ENCODE peak calls at places on chromosomes 2 and 18, in ten cellular contexts. One of them, this sample, is unnamed.

GRCh38 chr2:88639865-88640264 is 12.6 kb upstream of the EIF2AK3 start:
- DNase-seq in SJCRH30: no peak
- DNase-seq in Caco-2: no peak
- DNase-seq in HCT116: no peak
- DNase-seq in aorta: no peak
- DNase-seq in IMR-90: no peak
- DNase-seq in brain microvascular endothelial cell: no peak
- DNase-seq in NT2/D1: no peak
- DNase-seq in ovary: no peak
- DNase-seq in right lobe of liver: no peak
- DNase-seq in this sample: no peak

GRCh38 chr18:35282353-35282752 is 7.7 kb downstream of the ZSCAN30 start:
- DNase-seq in right lobe of liver: no peak
- DNase-seq in IMR-90: peak
- DNase-seq in Caco-2: no peak
- DNase-seq in ovary: no peak
- DNase-seq in HCT116: no peak
- DNase-seq in NT2/D1: no peak
- DNase-seq in SJCRH30: no peak
- DNase-seq in brain microvascular endothelial cell: peak
- DNase-seq in aorta: no peak
- DNase-seq in this sample: no peak

GRCh38 chr2:236249066-236249465 is 15.1 kb downstream of the ASB18 start:
- DNase-seq in SJCRH30: no peak
- DNase-seq in ovary: no peak
- DNase-seq in right lobe of liver: no peak
- DNase-seq in brain microvascular endothelial cell: no peak
- DNase-seq in HCT116: no peak
- DNase-seq in Caco-2: no peak
- DNase-seq in IMR-90: no peak
- DNase-seq in NT2/D1: no peak
- DNase-seq in aorta: no peak
- DNase-seq in this sample: no peak

GRCh38 chr2:229714080-229714735 is at the start of gene DNER:
- DNase-seq in IMR-90: no peak
- DNase-seq in brain microvascular endothelial cell: no peak
- DNase-seq in HCT116: no peak
- DNase-seq in SJCRH30: peak
- DNase-seq in Caco-2: no peak
- DNase-seq in NT2/D1: no peak
- DNase-seq in right lobe of liver: peak
- DNase-seq in aorta: no peak
- DNase-seq in ovary: no peak
- DNase-seq in this sample: peak

GRCh38 chr2:45345331-45346305 is 265.4 kb downstream of the SRBD1 start:
- DNase-seq in Caco-2: no peak
- DNase-seq in brain microvascular endothelial cell: no peak
- DNase-seq in aorta: no peak
- DNase-seq in NT2/D1: no peak
- DNase-seq in ovary: no peak
- DNase-seq in IMR-90: no peak
- DNase-seq in SJCRH30: peak
- DNase-seq in HCT116: no peak
- DNase-seq in right lobe of liver: no peak
- DNase-seq in this sample: no peak

GRCh38 chr2:80364511-80365212 is 60.1 kb upstream of the LRRTM1 start:
- DNase-seq in aorta: no peak
- DNase-seq in NT2/D1: peak
- DNase-seq in ovary: no peak
- DNase-seq in HCT116: no peak
- DNase-seq in right lobe of liver: no peak
- DNase-seq in IMR-90: no peak
- DNase-seq in Caco-2: no peak
- DNase-seq in brain microvascular endothelial cell: no peak
- DNase-seq in SJCRH30: no peak
- DNase-seq in this sample: no peak

GRCh38 chr2:211351998-211352397 is 795.6 kb downstream of the CPS1 start:
- DNase-seq in SJCRH30: peak
- DNase-seq in HCT116: no peak
- DNase-seq in NT2/D1: no peak
- DNase-seq in brain microvascular endothelial cell: peak
- DNase-seq in aorta: no peak
- DNase-seq in IMR-90: no peak
- DNase-seq in right lobe of liver: no peak
- DNase-seq in ovary: no peak
- DNase-seq in Caco-2: no peak
- DNase-seq in this sample: no peak

GRCh38 chr2:62586981-62587380 is 81.0 kb upstream of the TMEM17 start:
- DNase-seq in right lobe of liver: no peak
- DNase-seq in aorta: no peak
- DNase-seq in NT2/D1: no peak
- DNase-seq in SJCRH30: no peak
- DNase-seq in ovary: no peak
- DNase-seq in HCT116: no peak
- DNase-seq in Caco-2: no peak
- DNase-seq in IMR-90: peak
- DNase-seq in brain microvascular endothelial cell: peak
- DNase-seq in this sample: no peak

GRCh38 chr2:74440378-74441110 is 1.2 kb downstream of the RTKN start:
- DNase-seq in aorta: peak
- DNase-seq in IMR-90: peak
- DNase-seq in SJCRH30: peak
- DNase-seq in right lobe of liver: peak
- DNase-seq in Caco-2: peak
- DNase-seq in brain microvascular endothelial cell: peak
- DNase-seq in NT2/D1: no peak
- DNase-seq in ovary: peak
- DNase-seq in HCT116: peak
- DNase-seq in this sample: peak

GRCh38 chr2:42886921-42887320 is 94.5 kb upstream of the HAAO start:
- DNase-seq in aorta: no peak
- DNase-seq in ovary: no peak
- DNase-seq in SJCRH30: no peak
- DNase-seq in HCT116: no peak
- DNase-seq in IMR-90: peak
- DNase-seq in Caco-2: no peak
- DNase-seq in right lobe of liver: no peak
- DNase-seq in brain microvascular endothelial cell: peak
- DNase-seq in NT2/D1: no peak
- DNase-seq in this sample: no peak

GRCh38 chr2:113692698-113693428 is 63.6 kb downstream of the SLC35F5 start:
- DNase-seq in IMR-90: no peak
- DNase-seq in SJCRH30: no peak
- DNase-seq in right lobe of liver: no peak
- DNase-seq in Caco-2: no peak
- DNase-seq in aorta: no peak
- DNase-seq in brain microvascular endothelial cell: no peak
- DNase-seq in ovary: no peak
- DNase-seq in NT2/D1: no peak
- DNase-seq in HCT116: no peak
- DNase-seq in this sample: no peak

GRCh38 chr2:6665093-6665721 is 200.5 kb downstream of the CMPK2 start:
- DNase-seq in right lobe of liver: no peak
- DNase-seq in HCT116: no peak
- DNase-seq in NT2/D1: no peak
- DNase-seq in aorta: no peak
- DNase-seq in ovary: no peak
- DNase-seq in brain microvascular endothelial cell: no peak
- DNase-seq in SJCRH30: peak
- DNase-seq in Caco-2: no peak
- DNase-seq in IMR-90: no peak
- DNase-seq in this sample: no peak

GRCh38 chr2:195533771-195534642 is 123.0 kb upstream of the SLC39A10 start:
- DNase-seq in HCT116: peak
- DNase-seq in brain microvascular endothelial cell: peak
- DNase-seq in ovary: no peak
- DNase-seq in Caco-2: no peak
- DNase-seq in SJCRH30: no peak
- DNase-seq in IMR-90: peak
- DNase-seq in right lobe of liver: peak
- DNase-seq in aorta: peak
- DNase-seq in NT2/D1: no peak
- DNase-seq in this sample: no peak

GRCh38 chr2:60569680-60570111 is 16.2 kb upstream of the BCL11A start:
- DNase-seq in aorta: no peak
- DNase-seq in NT2/D1: no peak
- DNase-seq in HCT116: no peak
- DNase-seq in right lobe of liver: no peak
- DNase-seq in brain microvascular endothelial cell: no peak
- DNase-seq in IMR-90: no peak
- DNase-seq in Caco-2: no peak
- DNase-seq in ovary: no peak
- DNase-seq in SJCRH30: no peak
- DNase-seq in this sample: no peak
- H3K4me3 ChIP-seq in aorta: no peak
- H3K4me3 ChIP-seq in NT2/D1: peak
- H3K4me3 ChIP-seq in HCT116: no peak
- H3K4me3 ChIP-seq in right lobe of liver: no peak
- H3K4me3 ChIP-seq in brain microvascular endothelial cell: peak
- H3K4me3 ChIP-seq in IMR-90: peak
- H3K4me3 ChIP-seq in Caco-2: no peak
- H3K4me3 ChIP-seq in ovary: no peak
- H3K4me3 ChIP-seq in SJCRH30: no peak
- H3K4me3 ChIP-seq in this sample: no peak

GRCh38 chr2:77508511-77508910 is 13.7 kb downstream of the LRRTM4 start:
- DNase-seq in Caco-2: no peak
- DNase-seq in IMR-90: no peak
- DNase-seq in brain microvascular endothelial cell: no peak
- DNase-seq in SJCRH30: no peak
- DNase-seq in HCT116: no peak
- DNase-seq in ovary: no peak
- DNase-seq in right lobe of liver: no peak
- DNase-seq in aorta: no peak
- DNase-seq in NT2/D1: no peak
- DNase-seq in this sample: no peak

GRCh38 chr2:77507657-77508056 is 14.5 kb downstream of the LRRTM4 start:
- DNase-seq in HCT116: no peak
- DNase-seq in NT2/D1: no peak
- DNase-seq in Caco-2: no peak
- DNase-seq in IMR-90: no peak
- DNase-seq in right lobe of liver: no peak
- DNase-seq in brain microvascular endothelial cell: no peak
- DNase-seq in aorta: no peak
- DNase-seq in ovary: no peak
- DNase-seq in SJCRH30: no peak
- DNase-seq in this sample: no peak

GRCh38 chr2:77513191-77513590 is 9.0 kb downstream of the LRRTM4 start:
- DNase-seq in right lobe of liver: no peak
- DNase-seq in SJCRH30: no peak
- DNase-seq in Caco-2: no peak
- DNase-seq in ovary: no peak
- DNase-seq in NT2/D1: no peak
- DNase-seq in brain microvascular endothelial cell: no peak
- DNase-seq in aorta: no peak
- DNase-seq in IMR-90: no peak
- DNase-seq in HCT116: no peak
- DNase-seq in this sample: no peak

DNA sequence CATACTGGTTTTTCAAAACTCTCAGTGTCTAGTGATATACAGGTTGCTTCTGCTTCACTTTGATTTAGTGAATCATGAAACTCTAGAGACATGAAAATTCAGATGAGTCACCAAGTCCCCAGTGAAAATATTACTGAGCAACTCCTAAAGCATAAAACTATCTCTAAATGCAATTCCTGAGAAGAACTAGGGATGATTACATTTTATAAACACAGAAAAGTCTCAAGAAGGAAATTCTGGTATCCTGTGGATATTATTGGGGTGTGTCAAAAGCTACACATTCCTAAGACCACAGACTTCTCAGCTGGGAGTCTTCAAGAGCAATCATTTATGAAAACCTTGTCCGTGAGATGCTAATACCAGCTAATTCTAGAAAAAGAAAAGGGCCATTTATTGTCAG is 9.7 kb downstream of the LRRTM4 start:
- DNase-seq in Caco-2: no peak
- DNase-seq in IMR-90: no peak
- DNase-seq in aorta: no peak
- DNase-seq in brain microvascular endothelial cell: no peak
- DNase-seq in HCT116: no peak
- DNase-seq in right lobe of liver: no peak
- DNase-seq in SJCRH30: no peak
- DNase-seq in ovary: no peak
- DNase-seq in NT2/D1: no peak
- DNase-seq in this sample: no peak
- H3K4me3 ChIP-seq in Caco-2: no peak
- H3K4me3 ChIP-seq in IMR-90: no peak
- H3K4me3 ChIP-seq in aorta: no peak
- H3K4me3 ChIP-seq in brain microvascular endothelial cell: no peak
- H3K4me3 ChIP-seq in HCT116: no peak
- H3K4me3 ChIP-seq in right lobe of liver: no peak
- H3K4me3 ChIP-seq in SJCRH30: no peak
- H3K4me3 ChIP-seq in ovary: no peak
- H3K4me3 ChIP-seq in NT2/D1: no peak
- H3K4me3 ChIP-seq in this sample: no peak

GRCh38 chr2:183153967-183154366 is 29.7 kb downstream of the NUP35 start:
- DNase-seq in brain microvascular endothelial cell: no peak
- DNase-seq in ovary: no peak
- DNase-seq in SJCRH30: no peak
- DNase-seq in Caco-2: no peak
- DNase-seq in aorta: no peak
- DNase-seq in right lobe of liver: no peak
- DNase-seq in NT2/D1: no peak
- DNase-seq in IMR-90: no peak
- DNase-seq in HCT116: no peak
- DNase-seq in this sample: no peak

GRCh38 chr2:183148967-183149366 is 24.7 kb downstream of the NUP35 start:
- DNase-seq in right lobe of liver: no peak
- DNase-seq in aorta: no peak
- DNase-seq in ovary: no peak
- DNase-seq in NT2/D1: no peak
- DNase-seq in brain microvascular endothelial cell: no peak
- DNase-seq in IMR-90: peak
- DNase-seq in SJCRH30: no peak
- DNase-seq in HCT116: no peak
- DNase-seq in Caco-2: no peak
- DNase-seq in this sample: peak

GRCh38 chr2:183149489-183149888 is 25.2 kb downstream of the NUP35 start:
- DNase-seq in HCT116: no peak
- DNase-seq in aorta: no peak
- DNase-seq in brain microvascular endothelial cell: peak
- DNase-seq in ovary: no peak
- DNase-seq in Caco-2: no peak
- DNase-seq in NT2/D1: no peak
- DNase-seq in right lobe of liver: no peak
- DNase-seq in SJCRH30: no peak
- DNase-seq in IMR-90: peak
- DNase-seq in this sample: no peak
- H3K4me3 ChIP-seq in HCT116: no peak
- H3K4me3 ChIP-seq in aorta: no peak
- H3K4me3 ChIP-seq in brain microvascular endothelial cell: no peak
- H3K4me3 ChIP-seq in ovary: no peak
- H3K4me3 ChIP-seq in Caco-2: no peak
- H3K4me3 ChIP-seq in NT2/D1: no peak
- H3K4me3 ChIP-seq in right lobe of liver: no peak
- H3K4me3 ChIP-seq in SJCRH30: no peak
- H3K4me3 ChIP-seq in IMR-90: no peak
- H3K4me3 ChIP-seq in this sample: no peak

DNA sequence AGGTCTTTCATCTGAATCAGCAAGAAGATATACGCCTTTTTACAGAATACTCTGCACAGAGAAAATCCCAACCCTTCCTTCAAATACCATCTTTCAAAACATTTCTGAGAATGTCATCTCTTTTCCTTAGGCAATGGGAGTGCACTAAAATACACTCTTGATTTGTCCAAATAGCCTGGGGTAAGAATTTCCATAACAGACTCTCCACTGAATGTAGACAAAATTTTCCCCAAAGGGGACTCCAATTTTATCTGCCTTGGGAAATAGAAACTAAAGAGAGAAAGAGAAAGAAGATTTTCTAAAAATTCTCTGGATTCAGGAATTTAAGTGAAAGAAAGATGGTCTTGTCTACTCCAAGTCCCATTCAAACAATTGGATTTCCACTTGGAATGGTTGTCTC is 394.5 kb upstream of the CHAC2 start:
- DNase-seq in Caco-2: no peak
- DNase-seq in NT2/D1: no peak
- DNase-seq in ovary: no peak
- DNase-seq in SJCRH30: no peak
- DNase-seq in HCT116: no peak
- DNase-seq in IMR-90: no peak
- DNase-seq in brain microvascular endothelial cell: no peak
- DNase-seq in right lobe of liver: no peak
- DNase-seq in aorta: no peak
- DNase-seq in this sample: no peak
- H3K4me3 ChIP-seq in Caco-2: no peak
- H3K4me3 ChIP-seq in NT2/D1: no peak
- H3K4me3 ChIP-seq in ovary: no peak
- H3K4me3 ChIP-seq in SJCRH30: no peak
- H3K4me3 ChIP-seq in HCT116: no peak
- H3K4me3 ChIP-seq in IMR-90: no peak
- H3K4me3 ChIP-seq in brain microvascular endothelial cell: no peak
- H3K4me3 ChIP-seq in right lobe of liver: no peak
- H3K4me3 ChIP-seq in aorta: no peak
- H3K4me3 ChIP-seq in this sample: no peak

This sample was measured in HAP-1.